ENCODE peak calls at places on chromosomes 6 and 20, in seven cellular contexts. Z is left ventricle myocardium inferior; T is BJ; Y is PC-3; S is CD8-positive, alpha-beta T cell; H is IMR-90; U is hepatocyte. C is an unnamed sample.

GRCh38 chr6:3259491-3259958 is 778 bp downstream of the PSMG4 start:
- DNase-seq in S (no peak), Z (peak; percentile 31), U (peak; percentile 55), T (no peak), Y (peak; percentile 34), H (peak; percentile 41), C (no peak)

GRCh38 chr6:71043902-71044301 is 87.0 kb upstream of the B3GAT2 start:
- DNase-seq in H (peak; percentile 6), Z (no peak), Y (no peak), S (no peak), T (no peak), U (no peak), C (no peak)

GRCh38 chr20:11274137-11274536 is 600.3 kb upstream of the JAG1 start:
- DNase-seq in T (no peak), U (peak; percentile 78), Z (no peak), H (peak; percentile 79), Y (peak; percentile 89), S (no peak), C (no peak)

GRCh38 chr6:147506704-147507114 is 1.8 kb upstream of the SAMD5 start:
- DNase-seq in Y (peak; percentile 64), U (peak; percentile 82), H (peak; percentile 45), T (no peak), S (no peak), Z (peak; percentile 66), C (no peak)

GRCh38 chr20:8661229-8662023 is 407.5 kb upstream of the PLCB4 start:
- DNase-seq in H (no peak), U (no peak), S (no peak), Y (no peak), Z (no peak), T (no peak), C (no peak)

GRCh38 chr6:20542927-20543602 is 8.8 kb downstream of the CDKAL1 start:
- DNase-seq in Z (no peak), T (no peak), S (no peak), H (peak; percentile 84), U (no peak), Y (peak; percentile 99), C (peak; percentile 76)

GRCh38 chr6:117771403-117771802 is 96.1 kb downstream of the NUS1 start:
- DNase-seq in Y (no peak), H (no peak), S (no peak), U (no peak), Z (no peak), T (no peak), C (no peak)

GRCh38 chr6:166514196-166514595 is 72.3 kb downstream of the RAMACL start:
- DNase-seq in Z (no peak), T (no peak), Y (no peak), U (no peak), H (peak; percentile 4), S (no peak), C (no peak)

GRCh38 chr6:5379647-5380242 is 118.4 kb downstream of the FARS2 start:
- DNase-seq in H (peak; percentile 44), U (peak; percentile 38), Y (peak; percentile 78), Z (no peak), S (no peak), T (no peak), C (no peak)

GRCh38 chr20:45156728-45157127 is 18.0 kb upstream of the PI3 start:
- DNase-seq in H (no peak), Y (no peak), T (no peak), Z (no peak), S (no peak), U (no peak), C (no peak)

GRCh38 chr6:138036111-138036510 is 71.1 kb downstream of the PERP start:
- DNase-seq in U (peak; percentile 15), H (no peak), S (no peak), Y (peak; percentile 81), Z (no peak), T (no peak), C (no peak)

GRCh38 chr6:145809785-145810184 is 4.8 kb downstream of the FBXO30 start:
- DNase-seq in Z (no peak), U (no peak), T (no peak), S (no peak), Y (no peak), H (peak; percentile 43), C (no peak)

GRCh38 chr6:28351087-28351486 is 1.3 kb downstream of the ZKSCAN3 start:
- DNase-seq in Y (no peak), T (no peak), U (peak; percentile 35), H (no peak), Z (no peak), S (no peak), C (no peak)

GRCh38 chr6:52544325-52545022 is 32.4 kb downstream of the TRAM2 start:
- DNase-seq in Y (peak; percentile 47), S (no peak), Z (no peak), H (peak; percentile 47), U (no peak), T (no peak), C (no peak)

GRCh38 chr6:110414669-110415296 is 592 bp downstream of the DDO start:
- DNase-seq in S (no peak), H (no peak), Z (no peak), Y (no peak), T (no peak), U (no peak), C (no peak)

GRCh38 chr6:38933426-38933825 is 115.2 kb upstream of the GLP1R start:
- DNase-seq in S (no peak), Z (no peak), H (peak; percentile 4), U (peak; percentile 40), Y (peak; percentile 71), T (no peak), C (peak; percentile 2)

GRCh38 chr6:3379482-3380060 is 77.3 kb downstream of the SLC22A23 start:
- DNase-seq in H (peak; percentile 32), T (no peak), S (no peak), Z (no peak), Y (peak; percentile 80), U (peak; percentile 46), C (no peak)

GRCh38 chr20:24166412-24166811 is 177.8 kb upstream of the GGTLC1 start:
- DNase-seq in U (no peak), S (no peak), Z (no peak), H (no peak), Y (no peak), T (no peak), C (no peak)
- H3K4me3 ChIP-seq in U (no peak overlapping the region), S (no peak overlapping the region), Z (no peak overlapping the region), H (no peak overlapping the region), Y (no peak overlapping the region), T (no peak overlapping the region), C (no peak overlapping the region)

DNA sequence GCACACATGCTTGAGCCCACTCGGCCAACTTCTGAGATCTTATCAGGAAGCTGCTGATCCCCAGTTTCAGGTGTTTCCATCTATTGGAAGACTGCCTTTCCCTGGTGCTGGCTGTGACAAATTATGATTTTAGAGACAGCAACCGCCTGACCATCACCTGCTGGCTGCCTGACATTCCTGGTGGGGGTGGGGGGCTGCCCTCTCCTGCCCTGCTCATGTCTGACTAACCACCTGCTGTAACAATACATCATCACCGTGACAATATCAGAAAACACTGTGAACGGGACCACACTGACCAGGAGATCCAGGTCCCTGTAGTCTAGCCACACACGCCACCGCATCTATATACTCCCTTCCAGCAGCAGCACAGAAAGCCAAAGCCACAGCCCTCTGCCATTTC is 537.5 kb downstream of the QKI start:
- DNase-seq in Z (no peak), S (no peak), Y (no peak), T (no peak), H (no peak), U (no peak), C (no peak)
- TF ChIP-seq CTCF in Z (no peak), S (no peak), Y (no peak), T (no peak), H (no peak), U (no peak), C (no peak)

DNA sequence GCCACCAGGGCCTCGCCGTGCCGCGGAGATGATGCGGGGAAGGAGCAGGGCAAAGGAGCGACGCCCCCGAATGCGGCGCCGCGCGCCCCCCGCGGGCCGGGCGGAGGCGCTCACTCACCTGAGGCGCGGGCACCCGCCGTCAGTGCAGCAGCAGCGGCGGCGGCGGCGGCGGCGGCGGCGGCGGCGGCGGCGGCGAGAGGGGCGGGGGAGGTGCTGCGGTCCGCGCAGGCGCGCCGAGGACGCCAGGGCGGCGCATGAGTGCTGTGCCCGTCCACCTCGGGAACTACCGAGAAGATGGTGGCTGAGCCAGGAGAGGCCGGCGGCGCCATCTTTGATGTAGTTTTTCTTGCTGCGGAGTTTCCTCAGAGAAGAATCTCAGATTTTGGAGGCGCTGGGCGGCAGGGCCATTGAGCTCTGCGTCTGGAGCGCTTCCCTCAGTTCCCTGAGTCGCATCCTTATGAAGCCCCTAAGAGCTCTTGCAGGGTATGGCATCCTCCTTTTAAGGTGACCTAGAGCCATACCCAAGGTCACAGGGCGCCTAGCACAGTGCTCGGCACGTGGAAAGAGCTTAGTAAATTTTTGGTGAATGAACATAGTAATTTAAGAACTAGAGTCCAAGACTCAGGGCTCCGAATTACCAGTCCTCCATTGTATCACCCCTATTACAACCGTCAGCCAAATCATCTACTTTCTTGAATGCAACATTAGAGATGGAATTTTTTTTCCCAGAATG is at the start of gene NDRG3:
- DNase-seq in T (peak; percentile 53), U (peak; percentile 97), S (peak; percentile 85), Z (peak; percentile 95), H (peak; percentile 89), Y (peak; percentile 94), C (peak; percentile 59)
- H3K36me3 ChIP-seq in T (peaks cover 1% of the 10 kb centered on the region), U (no peaks in the 10 kb centered on the region), S (no peaks in the 10 kb centered on the region), Z (no peaks in the 10 kb centered on the region), H (no peaks in the 10 kb centered on the region), Y (no peaks in the 10 kb centered on the region), C (no peaks in the 10 kb centered on the region)

GRCh38 chr20:20367681-20368413 is at the start of gene INSM1:
- DNase-seq in T (no peak), H (no peak), S (no peak), U (no peak), Z (no peak), Y (no peak), C (no peak)

GRCh38 chr20:20371133-20371532 is 3.2 kb downstream of the INSM1 start:
- DNase-seq in S (no peak), U (no peak), Y (no peak), T (no peak), Z (no peak), H (no peak), C (no peak)

GRCh38 chr20:20370087-20370575 is 2.2 kb downstream of the INSM1 start:
- DNase-seq in S (no peak), Z (no peak), U (no peak), T (no peak), Y (no peak), H (no peak), C (no peak)

GRCh38 chr20:20368414-20369352 is 779 bp downstream of the INSM1 start:
- DNase-seq in U (peak; percentile 17), H (no peak), S (no peak), Y (no peak), T (no peak), Z (no peak), C (no peak)

DNA sequence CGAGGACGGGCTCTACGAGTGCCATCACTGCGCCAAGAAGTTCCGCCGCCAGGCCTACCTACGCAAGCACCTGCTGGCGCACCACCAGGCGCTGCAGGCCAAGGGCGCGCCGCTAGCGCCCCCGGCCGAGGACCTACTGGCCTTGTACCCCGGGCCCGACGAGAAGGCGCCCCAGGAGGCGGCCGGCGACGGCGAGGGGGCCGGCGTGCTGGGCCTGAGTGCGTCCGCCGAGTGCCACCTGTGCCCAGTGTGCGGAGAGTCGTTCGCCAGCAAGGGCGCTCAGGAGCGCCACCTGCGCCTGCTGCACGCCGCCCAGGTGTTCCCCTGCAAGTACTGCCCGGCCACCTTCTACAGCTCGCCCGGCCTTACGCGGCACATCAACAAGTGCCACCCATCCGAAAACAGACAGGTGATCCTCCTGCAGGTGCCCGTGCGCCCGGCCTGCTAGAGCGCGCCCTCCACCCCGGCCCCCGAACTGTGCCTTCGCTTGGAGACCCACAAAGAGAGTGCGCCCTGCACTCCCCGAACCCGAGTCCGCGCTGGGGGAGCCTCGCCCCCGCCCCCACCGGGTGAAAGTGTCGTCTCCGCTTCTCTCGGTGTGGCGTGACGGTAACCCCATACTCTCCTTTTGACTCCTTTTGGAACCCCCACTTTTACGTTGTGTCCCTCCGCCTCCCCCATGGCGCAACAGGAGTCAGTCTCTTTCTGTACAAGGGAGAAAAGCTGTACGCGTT is 1.6 kb downstream of the INSM1 start:
- DNase-seq in U (peak; percentile 17), T (no peak), Z (no peak), H (no peak), Y (peak; percentile 33), S (no peak), C (no peak)
- H3K4me3 ChIP-seq in U (no peak overlapping the region), T (no peak overlapping the region), Z (peak overlapping the region; percentile 52), H (no peak overlapping the region), Y (peak overlapping the region; percentile 46), S (no peak overlapping the region), C (no peak overlapping the region)